ENCODE peak calls at places on chromosomes 12 and 14, in eight cellular contexts. U is HTR-8/SVneo; M is RPMI7951; D is GM04504; R is naive thymus-derived CD8-positive, alpha-beta T cell; N is sigmoid colon; Y is GM04503; Q is fibroblast of pulmonary artery. K is an unnamed sample.

GRCh38 chr12:32437095-32437515 is 37.7 kb downstream of the FGD4 start:
- DNase-seq in D (peak), Q (peak), N (no peak), M (peak), R (no peak), Y (peak), U (peak), K (no peak)

GRCh38 chr12:4621511-4621910 is 27.3 kb downstream of the AKAP3 start:
- DNase-seq in Q (no peak), Y (no peak), M (no peak), N (no peak), R (no peak), D (no peak), U (no peak), K (no peak)

GRCh38 chr12:121968880-121969279 is 50.5 kb downstream of the CFAP251 start:
- DNase-seq in D (no peak), Y (no peak), N (no peak), M (no peak), U (no peak), Q (no peak), R (no peak), K (no peak)

GRCh38 chr12:12267801-12268200 is 957 bp upstream of the LRP6 start:
- DNase-seq in Y (no peak), R (no peak), N (no peak), D (no peak), U (no peak), Q (no peak), M (no peak), K (peak)

GRCh38 chr12:56616924-56617323 is 13.2 kb downstream of the BAZ2A start:
- DNase-seq in Y (no peak), R (no peak), D (no peak), N (peak), Q (no peak), M (no peak), U (no peak), K (no peak)

GRCh38 chr12:108835860-108836634 is 21.3 kb downstream of the SSH1 start:
- DNase-seq in N (no peak), Y (no peak), R (no peak), Q (no peak), M (no peak), D (no peak), U (no peak), K (no peak)

GRCh38 chr12:31586703-31587102 is 4.2 kb downstream of the DENND5B start:
- DNase-seq in N (no peak), U (no peak), M (no peak), Q (no peak), Y (no peak), R (no peak), D (no peak), K (no peak)

GRCh38 chr14:78359581-78359980 is 189.4 kb downstream of the NRXN3 start:
- DNase-seq in N (no peak), Y (no peak), M (no peak), Q (no peak), R (no peak), D (no peak), U (no peak), K (no peak)

GRCh38 chr14:55781046-55781445 is 201.0 kb downstream of the KTN1 start:
- DNase-seq in Y (no peak), D (no peak), M (no peak), R (no peak), U (no peak), N (no peak), Q (peak), K (no peak)

GRCh38 chr12:124456652-124457152 is 110.7 kb downstream of the NCOR2 start:
- DNase-seq in R (no peak), D (no peak), N (peak), Q (no peak), M (no peak), Y (no peak), U (no peak), K (peak)

GRCh38 chr12:28083816-28084678 is 106.2 kb upstream of the CCDC91 start:
- DNase-seq in R (no peak), M (peak), Y (no peak), U (no peak), Q (no peak), D (no peak), N (no peak), K (no peak)

GRCh38 chr12:77685112-77685511 is 145.6 kb upstream of the NAV3 start:
- DNase-seq in Y (peak), R (no peak), U (peak), M (peak), D (peak), Q (peak), N (no peak), K (peak)

GRCh38 chr12:47652491-47653234 is 53.2 kb downstream of the RPAP3 start:
- DNase-seq in N (no peak), U (no peak), M (no peak), D (no peak), Q (no peak), R (no peak), Y (no peak), K (no peak)

GRCh38 chr12:49733219-49734017 is 7.9 kb upstream of the TMBIM6 start:
- DNase-seq in M (no peak), N (no peak), Y (no peak), D (no peak), Q (no peak), R (no peak), U (no peak), K (no peak)

GRCh38 chr12:79848321-79848720 is 86.6 kb downstream of the PPP1R12A start:
- DNase-seq in N (no peak), Y (no peak), M (no peak), R (no peak), U (no peak), D (no peak), Q (peak), K (no peak)

GRCh38 chr12:98856897-98857540 is 211.9 kb downstream of the APAF1 start:
- DNase-seq in N (no peak), Q (no peak), Y (no peak), D (no peak), R (no peak), U (no peak), M (no peak), K (no peak)

GRCh38 chr14:104130974-104131651 is 7.3 kb upstream of the KIF26A start:
- DNase-seq in U (no peak), Q (peak), N (peak), M (peak), D (no peak), R (no peak), Y (no peak), K (peak)

GRCh38 chr12:104420868-104421267 is 35.9 kb upstream of the CHST11 start:
- DNase-seq in N (no peak), Q (peak), M (no peak), Y (no peak), U (no peak), D (no peak), R (no peak), K (no peak)

GRCh38 chr14:54814076-54814475 is 88.5 kb downstream of the GCH1 start:
- DNase-seq in D (no peak), Q (no peak), M (peak), N (no peak), U (no peak), R (no peak), Y (no peak), K (no peak)

GRCh38 chr12:2678416-2678815 is 116.4 kb upstream of the FKBP4 start:
- DNase-seq in R (no peak), N (no peak), M (no peak), Q (no peak), D (no peak), Y (no peak), U (no peak), K (no peak)

GRCh38 chr12:1912580-1913376 is 5.7 kb downstream of the CACNA2D4 start:
- DNase-seq in U (peak), R (no peak), M (peak), Y (no peak), Q (no peak), D (no peak), N (no peak), K (no peak)

GRCh38 chr12:121888083-121888477 is 510 bp upstream of the PSMD9 start:
- DNase-seq in D (no peak), N (no peak), R (no peak), Y (no peak), Q (no peak), U (no peak), M (no peak), K (no peak)

GRCh38 chr14:22538671-22539228 is 50.3 kb downstream of the DAD1 start:
- DNase-seq in N (no peak), R (no peak), Q (no peak), M (no peak), Y (no peak), U (no peak), D (no peak), K (no peak)

GRCh38 chr14:44847910-44848309 is 113.8 kb downstream of the KLHL28 start:
- DNase-seq in N (no peak), D (peak), Y (peak), Q (peak), R (no peak), M (no peak), U (no peak), K (no peak)

GRCh38 chr14:24080888-24081738 is 9.8 kb downstream of the CPNE6 start:
- DNase-seq in U (peak), Y (no peak), R (peak), M (peak), N (no peak), Q (no peak), D (no peak), K (peak)

GRCh38 chr12:56007892-56008471 is 10.9 kb downstream of the SUOX start:
- DNase-seq in Q (no peak), M (peak), N (no peak), R (no peak), U (peak), Y (no peak), D (no peak), K (no peak)

GRCh38 chr12:48961801-48962200 is 4.5 kb upstream of the ARF3 start:
- DNase-seq in Y (no peak), D (no peak), M (no peak), Q (no peak), N (no peak), U (no peak), R (no peak), K (no peak)

GRCh38 chr14:68789002-68789797 is 3.7 kb downstream of the ZFP36L1 start:
- DNase-seq in N (peak), U (peak), M (peak), Y (no peak), R (peak), D (no peak), Q (peak), K (peak)

GRCh38 chr12:87021400-87021799 is 765.2 kb upstream of the MGAT4C start:
- DNase-seq in D (no peak), U (no peak), Q (no peak), Y (no peak), N (no peak), R (no peak), M (no peak), K (no peak)

GRCh38 chr14:33617154-33617553 is 333.7 kb downstream of the EGLN3 start:
- DNase-seq in Q (peak), U (peak), D (peak), M (peak), N (no peak), Y (no peak), R (no peak), K (no peak)

GRCh38 chr12:47302111-47302597 is 222.4 kb upstream of the AMIGO2 start:
- DNase-seq in U (no peak), N (no peak), M (no peak), R (no peak), Q (no peak), Y (no peak), D (no peak), K (no peak)

GRCh38 chr14:75334191-75335051 is 55.8 kb downstream of the FOS start:
- DNase-seq in U (no peak), M (no peak), R (peak), Q (no peak), N (peak), D (no peak), Y (no peak), K (no peak)

GRCh38 chr14:45705954-45706353 is 453.0 kb upstream of the MIS18BP1 start:
- DNase-seq in D (no peak), N (no peak), Y (no peak), Q (no peak), R (no peak), M (no peak), U (no peak), K (no peak)

GRCh38 chr14:22536853-22537338 is 52.1 kb downstream of the DAD1 start:
- DNase-seq in Q (peak), U (peak), Y (peak), D (peak), N (peak), M (peak), R (no peak), K (no peak)

GRCh38 chr12:59972941-59973340 is 377.1 kb downstream of the SLC16A7 start:
- DNase-seq in D (peak), N (no peak), Y (peak), Q (peak), M (peak), R (no peak), U (peak), K (no peak)

GRCh38 chr14:92500491-92500941 is 13.1 kb upstream of the RIN3 start:
- DNase-seq in R (no peak), N (no peak), M (peak), U (no peak), Y (no peak), Q (no peak), D (no peak), K (no peak)

K was measured in endothelial cell.